ENCODE peak calls at places on chromosomes 16 and 17, in six cellular contexts. L is kidney epithelial cell, V is fibroblast of lung, G is suprapubic skin, W is AG09309, J is ovary. F is an unnamed sample.

GRCh38 chr17:14840616-14841231 is 424.4 kb downstream of the PMP22 start:
- DNase-seq in L (no peak), V (peak), G (no peak), W (peak), J (no peak), F (peak)

GRCh38 chr16:15672514-15673167 is 22.6 kb downstream of the NDE1 start:
- DNase-seq in L (peak), V (peak), G (peak), W (peak), J (peak), F (peak)

GRCh38 chr17:82322526-82323453 is 5.4 kb upstream of the CD7 start:
- DNase-seq in L (no peak), V (no peak), G (no peak), W (no peak), J (no peak), F (no peak)

GRCh38 chr17:48928876-48929811 is 15.5 kb downstream of the SNF8 start:
- DNase-seq in L (no peak), V (no peak), G (no peak), W (no peak), J (no peak), F (peak)

GRCh38 chr16:30637952-30638351 is 12.8 kb upstream of the PRR14 start:
- DNase-seq in L (no peak), V (peak), G (no peak), W (no peak), J (no peak), F (peak)

GRCh38 chr16:24419709-24420108 is 119.7 kb upstream of the RBBP6 start:
- DNase-seq in L (no peak), V (no peak), G (no peak), W (no peak), J (no peak), F (no peak)

GRCh38 chr16:81435567-81435966 is 9.0 kb upstream of the CMIP start:
- DNase-seq in L (no peak), V (no peak), G (no peak), W (no peak), J (no peak), F (no peak)

GRCh38 chr17:39664581-39665561 is at the start of gene TCAP:
- DNase-seq in L (no peak), V (no peak), G (no peak), W (no peak), J (no peak), F (no peak)

GRCh38 chr17:48499248-48499647 is 31.6 kb downstream of the HOXB1 start:
- DNase-seq in L (no peak), V (peak), G (no peak), W (no peak), J (no peak), F (no peak)

GRCh38 chr17:9444687-9445086 is 130.9 kb downstream of the STX8 start:
- DNase-seq in L (no peak), V (peak), G (no peak), W (no peak), J (no peak), F (no peak)

GRCh38 chr16:68200120-68200783 is 35.7 kb downstream of the ESRP2 start:
- DNase-seq in L (no peak), V (peak), G (no peak), W (no peak), J (no peak), F (peak)

GRCh38 chr17:31680126-31680525 is 178.9 kb downstream of the COPRS start:
- DNase-seq in L (no peak), V (no peak), G (no peak), W (no peak), J (no peak), F (no peak)

GRCh38 chr16:74605746-74606520 is 981 bp downstream of the GLG1 start:
- DNase-seq in L (no peak), V (no peak), G (no peak), W (no peak), J (no peak), F (no peak)

GRCh38 chr16:54938351-54939346 is 8.0 kb downstream of the IRX5 start:
- DNase-seq in L (no peak), V (peak), G (no peak), W (no peak), J (no peak), F (no peak)

GRCh38 chr17:83100853-83101391 is 21.5 kb downstream of the METRNL start:
- DNase-seq in L (no peak), V (no peak), G (no peak), W (no peak), J (no peak), F (no peak)

GRCh38 chr17:43034623-43035293 is 9.7 kb downstream of the RND2 start:
- DNase-seq in L (no peak), V (no peak), G (no peak), W (no peak), J (no peak), F (no peak)

GRCh38 chr16:27364493-27365141 is 37.4 kb upstream of the IL21R start:
- DNase-seq in L (no peak), V (no peak), G (no peak), W (no peak), J (no peak), F (no peak)

GRCh38 chr17:40260528-40260927 is 27.2 kb upstream of the CDC6 start:
- DNase-seq in L (no peak), V (peak), G (no peak), W (no peak), J (no peak), F (peak)

GRCh38 chr16:27245276-27246231 is 23.0 kb downstream of the NSMCE1 start:
- DNase-seq in L (peak), V (peak), G (no peak), W (no peak), J (peak), F (peak)

GRCh38 chr17:28643979-28644781 is 778 bp downstream of the BLTP2 start:
- DNase-seq in L (no peak), V (peak), G (no peak), W (no peak), J (no peak), F (peak)

GRCh38 chr17:15106540-15106939 is 158.6 kb downstream of the PMP22 start:
- DNase-seq in L (peak), V (peak), G (no peak), W (no peak), J (no peak), F (no peak)

GRCh38 chr16:73173396-73173795 is 125.5 kb upstream of the ZFHX3 start:
- DNase-seq in L (no peak), V (peak), G (no peak), W (no peak), J (no peak), F (no peak)

DNA sequence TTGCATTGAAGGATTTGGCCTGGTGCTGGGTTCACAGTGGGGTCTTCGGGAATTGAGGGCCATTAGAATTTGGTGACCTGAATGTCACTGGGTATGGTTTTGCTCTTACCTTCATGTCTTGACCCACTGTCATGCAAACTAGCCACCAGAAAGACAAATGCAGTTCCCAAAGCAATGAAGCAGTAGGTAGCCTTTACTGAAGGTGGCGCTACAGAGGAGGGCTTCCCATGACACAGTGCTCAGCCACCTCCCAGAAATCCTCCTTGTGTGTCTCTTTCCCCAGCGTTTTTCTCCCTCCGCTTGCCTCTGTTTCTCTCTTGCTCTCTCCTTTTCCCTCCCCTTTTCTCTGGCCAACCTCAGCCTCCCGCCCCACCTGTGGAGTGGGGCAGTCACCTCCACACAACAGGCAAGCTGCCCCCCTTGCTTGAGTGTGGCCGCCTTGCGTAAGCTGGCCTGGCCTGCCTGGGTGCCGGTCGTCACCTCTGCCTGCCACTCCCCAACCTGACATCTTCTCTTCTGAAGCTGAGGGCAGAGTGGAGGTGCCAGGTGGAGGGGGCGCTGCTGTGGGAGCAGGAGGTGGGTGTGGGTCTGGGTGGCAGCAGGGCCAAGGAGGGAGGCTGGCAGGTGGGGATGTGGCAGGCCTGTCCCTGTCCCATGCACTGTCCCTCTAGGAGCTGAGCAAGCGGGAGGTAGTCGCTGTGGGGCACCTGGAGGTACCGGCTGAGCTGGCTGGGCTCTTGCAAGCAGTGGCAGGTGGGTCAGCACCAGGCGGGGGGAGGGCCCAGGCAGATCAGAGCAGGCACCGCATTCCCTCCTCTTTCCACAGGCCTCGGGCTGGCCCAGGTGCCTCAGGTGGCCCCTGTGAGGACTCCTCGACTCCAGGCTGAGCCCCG is 34.7 kb downstream of the MYO15A start:
- DNase-seq in L (no peak), V (no peak), G (no peak), W (no peak), J (no peak), F (peak)
- TF ChIP-seq CTCF in L (peak), V (peak), G (peak), W (peak), J (no peak), F (peak)

DNA sequence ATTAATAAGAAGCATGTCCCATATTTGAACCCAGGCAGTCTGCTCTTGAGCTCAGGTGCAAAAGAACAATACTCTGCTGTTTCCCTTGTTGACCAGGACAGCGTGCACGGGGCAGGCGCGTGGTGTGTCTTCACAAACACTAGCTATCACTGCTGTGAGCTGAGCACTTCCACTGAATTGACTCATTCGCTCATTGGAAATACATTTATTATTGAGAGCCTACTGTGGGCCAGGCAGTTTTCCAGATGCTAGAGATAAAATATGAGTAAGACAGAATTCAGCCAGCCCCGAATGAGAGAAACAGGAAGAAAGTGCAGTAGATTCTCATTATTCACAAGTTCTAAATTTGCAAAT is 1.7 kb downstream of the CHD9 start:
- DNase-seq in L (no peak), V (peak), G (no peak), W (no peak), J (no peak), F (peak)
- H3K4me3 ChIP-seq in L (no peak), V (no peak), G (no peak), W (no peak), J (no peak), F (no peak)

GRCh38 chr17:72388765-72389473 is 268.1 kb downstream of the SOX9 start:
- DNase-seq in L (no peak), V (peak), G (no peak), W (no peak), J (no peak), F (no peak)
- TF ChIP-seq CTCF in L (peak), V (peak), G (no peak), W (peak), J (no peak), F (no peak)

GRCh38 chr17:61209099-61209439 is 190.6 kb upstream of the TBX2 start:
- DNase-seq in L (no peak), V (no peak), G (no peak), W (no peak), J (no peak), F (no peak)

GRCh38 chr17:61209524-61209923 is 190.1 kb upstream of the TBX2 start:
- DNase-seq in L (no peak), V (peak), G (no peak), W (no peak), J (peak), F (no peak)

GRCh38 chr17:61206922-61207321 is 192.7 kb upstream of the TBX2 start:
- DNase-seq in L (no peak), V (no peak), G (no peak), W (no peak), J (no peak), F (no peak)

GRCh38 chr17:61205931-61206330 is 193.7 kb upstream of the TBX2 start:
- DNase-seq in L (no peak), V (peak), G (no peak), W (no peak), J (no peak), F (no peak)

GRCh38 chr17:61208301-61209098 is 191.1 kb upstream of the TBX2 start:
- DNase-seq in L (no peak), V (no peak), G (no peak), W (no peak), J (peak), F (peak)
- H3K4me3 ChIP-seq in L (no peak), V (peak), G (no peak), W (no peak), J (no peak), F (peak)

GRCh38 chr17:7841622-7842379 is 7.8 kb downstream of the KDM6B start:
- DNase-seq in L (peak), V (peak), G (peak), W (no peak), J (peak), F (peak)
- TF ChIP-seq CTCF in L (no peak), V (no peak), G (peak), W (peak), J (peak), F (no peak)

DNA sequence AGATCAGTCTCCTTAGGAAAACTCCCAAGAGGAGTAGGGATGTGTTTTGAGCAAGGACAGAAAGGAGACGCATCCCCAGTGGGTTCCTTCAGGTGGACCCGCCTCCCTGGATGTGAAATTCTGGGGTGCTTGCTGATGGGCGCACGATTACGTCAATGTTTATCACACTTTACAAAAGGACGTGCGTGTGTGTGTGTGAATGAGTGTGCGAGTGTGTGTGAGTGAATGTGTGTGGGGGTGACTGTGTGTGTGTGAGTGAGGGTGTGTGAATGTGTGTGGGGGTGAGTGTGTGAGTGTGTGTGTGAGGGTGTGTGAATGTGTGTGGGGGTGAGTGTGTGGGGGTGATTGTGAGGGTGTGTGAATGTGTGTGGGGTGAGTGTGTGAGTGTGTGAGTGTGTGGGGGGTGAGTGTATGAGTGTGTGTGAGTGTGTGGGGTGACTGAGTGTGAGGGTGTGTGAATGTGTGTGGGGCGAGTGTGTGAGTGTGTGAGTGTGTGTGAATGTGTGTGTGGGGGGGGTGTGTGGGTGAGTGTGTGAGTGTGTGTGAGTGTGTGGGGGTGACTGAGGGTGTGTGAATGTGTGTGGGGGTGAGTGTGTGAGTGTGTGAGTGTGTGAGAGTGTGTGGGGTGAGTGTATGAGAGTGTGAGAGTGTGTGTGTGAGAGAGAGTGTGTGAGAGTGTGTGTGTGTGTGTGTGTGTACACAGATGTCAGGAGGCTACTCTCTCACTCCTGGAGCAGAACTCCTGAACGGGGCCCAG is 4.1 kb upstream of the TRARG1 start:
- DNase-seq in L (no peak), V (no peak), G (no peak), W (no peak), J (no peak), F (no peak)
- H3K4me3 ChIP-seq in L (no peak), V (no peak), G (no peak), W (no peak), J (no peak), F (no peak)

GRCh38 chr16:718922-719321 is 2.0 kb upstream of the ANTKMT start:
- DNase-seq in L (no peak), V (no peak), G (no peak), W (no peak), J (no peak), F (no peak)

GRCh38 chr16:720990-721764 is at the start of gene ANTKMT:
- DNase-seq in L (no peak), V (peak), G (no peak), W (no peak), J (peak), F (peak)

GRCh38 chr16:718389-718788 is 2.6 kb upstream of the ANTKMT start:
- DNase-seq in L (no peak), V (no peak), G (no peak), W (no peak), J (no peak), F (no peak)

GRCh38 chr16:720507-720989 is 398 bp upstream of the ANTKMT start:
- DNase-seq in L (no peak), V (peak), G (no peak), W (no peak), J (peak), F (peak)

DNA sequence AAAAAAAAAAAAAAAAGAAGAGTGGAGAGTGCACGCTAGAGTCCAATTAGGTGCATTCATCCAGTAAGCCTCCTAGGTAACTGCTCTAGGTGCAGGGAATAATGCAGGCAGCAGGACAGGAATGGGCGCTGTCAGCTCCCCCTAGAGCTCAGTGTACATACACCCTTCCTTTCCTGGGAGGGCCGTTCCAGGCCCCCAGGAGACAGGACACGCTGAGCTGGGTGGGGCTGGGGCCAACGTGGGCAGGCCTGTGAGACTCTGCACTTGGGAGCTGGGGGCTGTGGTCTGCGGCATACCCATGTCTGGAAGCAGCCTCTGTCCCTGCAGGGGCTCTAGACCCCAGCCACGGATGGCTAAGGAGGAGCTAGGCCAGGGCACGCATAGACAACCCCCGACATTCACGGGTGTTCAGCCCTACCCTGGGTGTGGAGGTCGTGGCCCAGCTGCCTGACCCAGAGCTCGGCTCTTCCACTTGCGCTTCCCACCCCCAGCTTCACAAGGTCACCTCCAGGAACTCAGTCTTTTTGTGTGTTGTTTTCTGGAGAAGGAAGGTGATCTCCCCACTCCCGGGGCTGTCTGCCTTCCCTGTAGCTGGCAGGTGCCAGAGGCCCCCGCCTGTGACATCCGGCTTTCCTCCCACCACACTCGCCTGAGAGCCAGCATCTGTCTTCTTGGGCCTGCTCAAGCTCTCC is 985 bp upstream of the ANTKMT start:
- DNase-seq in L (no peak), V (no peak), G (no peak), W (no peak), J (no peak), F (no peak)
- TF ChIP-seq CTCF in L (peak), V (peak), G (no peak), W (peak), J (no peak), F (peak)

DNA sequence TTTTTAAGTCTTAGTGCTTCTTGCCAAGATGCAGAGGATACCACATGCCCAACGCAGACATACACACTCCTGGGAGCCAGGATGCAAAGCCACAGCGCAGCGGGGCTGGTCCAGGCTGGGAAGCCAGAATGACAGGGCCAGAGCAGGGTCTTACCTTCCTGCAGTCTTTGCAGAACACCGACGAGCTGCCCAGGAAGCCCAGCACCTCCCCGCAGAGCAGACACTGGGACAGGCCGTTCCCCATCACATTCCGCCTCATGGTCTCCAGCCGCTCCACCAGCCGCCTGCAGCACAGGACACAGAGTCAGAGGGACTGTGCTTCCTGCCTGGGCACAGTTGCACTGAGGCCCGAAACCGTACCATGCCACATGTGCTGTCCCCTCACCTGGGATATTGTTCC is 33.3 kb downstream of the RPH3AL start:
- DNase-seq in L (no peak), V (no peak), G (peak), W (no peak), J (no peak), F (no peak)
- H3K4me3 ChIP-seq in L (no peak), V (no peak), G (no peak), W (no peak), J (no peak), F (no peak)